ENCODE peak calls at places on chromosomes 11 and 22, in seven cellular contexts. One of them, this sample, is unnamed. For H3K4me1, the result is how much of the 10 kb centered on the place peaks cover.

GRCh38 chr11:37509471-37509870 is 911.4 kb upstream of the RAG2 start:
- DNase-seq in effector memory CD4-positive, alpha-beta T cell: no peak
- DNase-seq in H9: no peak
- DNase-seq in K562: no peak
- DNase-seq in trophoblast cell: no peak
- DNase-seq in neural progenitor cell: no peak
- DNase-seq in right lobe of liver: no peak
- DNase-seq in this sample: no peak

GRCh38 chr11:128705124-128705920 is 11.4 kb downstream of the FLI1 start:
- DNase-seq in right lobe of liver: no peak
- DNase-seq in neural progenitor cell: no peak
- DNase-seq in trophoblast cell: no peak
- DNase-seq in K562: no peak
- DNase-seq in H9: no peak
- DNase-seq in effector memory CD4-positive, alpha-beta T cell: no peak
- DNase-seq in this sample: no peak

GRCh38 chr11:23594755-23595154 is 734.5 kb upstream of the CCDC179 start:
- DNase-seq in trophoblast cell: no peak
- DNase-seq in H9: no peak
- DNase-seq in K562: no peak
- DNase-seq in effector memory CD4-positive, alpha-beta T cell: no peak
- DNase-seq in right lobe of liver: no peak
- DNase-seq in neural progenitor cell: no peak
- DNase-seq in this sample: no peak

GRCh38 chr22:18071968-18072310 is 5.9 kb upstream of the PEX26 start:
- DNase-seq in trophoblast cell: no peak
- DNase-seq in neural progenitor cell: no peak
- DNase-seq in right lobe of liver: peak
- DNase-seq in effector memory CD4-positive, alpha-beta T cell: no peak
- DNase-seq in H9: no peak
- DNase-seq in K562: no peak
- DNase-seq in this sample: no peak

GRCh38 chr11:33949201-33949913 is 57.5 kb upstream of the LMO2 start:
- DNase-seq in effector memory CD4-positive, alpha-beta T cell: no peak
- DNase-seq in right lobe of liver: no peak
- DNase-seq in neural progenitor cell: no peak
- DNase-seq in trophoblast cell: no peak
- DNase-seq in H9: no peak
- DNase-seq in K562: no peak
- DNase-seq in this sample: no peak

GRCh38 chr11:45181595-45182550 is 35.4 kb downstream of the PRDM11 start:
- DNase-seq in neural progenitor cell: peak
- DNase-seq in effector memory CD4-positive, alpha-beta T cell: no peak
- DNase-seq in K562: no peak
- DNase-seq in H9: no peak
- DNase-seq in trophoblast cell: no peak
- DNase-seq in right lobe of liver: no peak
- DNase-seq in this sample: no peak

GRCh38 chr11:64285885-64286800 is 495 bp downstream of the GPR137 start:
- DNase-seq in neural progenitor cell: peak
- DNase-seq in trophoblast cell: no peak
- DNase-seq in K562: no peak
- DNase-seq in H9: no peak
- DNase-seq in right lobe of liver: peak
- DNase-seq in effector memory CD4-positive, alpha-beta T cell: no peak
- DNase-seq in this sample: peak

GRCh38 chr22:21020802-21021429 is 6.0 kb downstream of the P2RX6 start:
- DNase-seq in K562: peak
- DNase-seq in effector memory CD4-positive, alpha-beta T cell: no peak
- DNase-seq in H9: peak
- DNase-seq in trophoblast cell: peak
- DNase-seq in right lobe of liver: no peak
- DNase-seq in neural progenitor cell: peak
- DNase-seq in this sample: no peak

GRCh38 chr11:86610559-86611341 is 61.7 kb downstream of the ME3 start:
- DNase-seq in right lobe of liver: no peak
- DNase-seq in K562: no peak
- DNase-seq in effector memory CD4-positive, alpha-beta T cell: no peak
- DNase-seq in trophoblast cell: no peak
- DNase-seq in H9: peak
- DNase-seq in neural progenitor cell: peak
- DNase-seq in this sample: no peak

GRCh38 chr11:110777765-110778164 is 65.5 kb upstream of the ARHGAP20 start:
- DNase-seq in effector memory CD4-positive, alpha-beta T cell: no peak
- DNase-seq in right lobe of liver: no peak
- DNase-seq in neural progenitor cell: no peak
- DNase-seq in H9: no peak
- DNase-seq in trophoblast cell: no peak
- DNase-seq in K562: no peak
- DNase-seq in this sample: no peak

GRCh38 chr11:34601609-34602008 is 19.3 kb upstream of the EHF start:
- DNase-seq in trophoblast cell: no peak
- DNase-seq in right lobe of liver: no peak
- DNase-seq in K562: no peak
- DNase-seq in neural progenitor cell: no peak
- DNase-seq in H9: no peak
- DNase-seq in effector memory CD4-positive, alpha-beta T cell: no peak
- DNase-seq in this sample: no peak

GRCh38 chr11:126414615-126415014 is 59.1 kb downstream of the ST3GAL4 start:
- DNase-seq in H9: no peak
- DNase-seq in K562: no peak
- DNase-seq in neural progenitor cell: no peak
- DNase-seq in effector memory CD4-positive, alpha-beta T cell: no peak
- DNase-seq in trophoblast cell: no peak
- DNase-seq in right lobe of liver: no peak
- DNase-seq in this sample: no peak

GRCh38 chr22:34833982-34834510 is 231.9 kb upstream of the ISX start:
- DNase-seq in H9: no peak
- DNase-seq in effector memory CD4-positive, alpha-beta T cell: no peak
- DNase-seq in trophoblast cell: no peak
- DNase-seq in neural progenitor cell: peak
- DNase-seq in right lobe of liver: no peak
- DNase-seq in K562: no peak
- DNase-seq in this sample: no peak

GRCh38 chr11:16925495-16926065 is 88.6 kb downstream of the PLEKHA7 start:
- DNase-seq in K562: no peak
- DNase-seq in trophoblast cell: peak
- DNase-seq in H9: peak
- DNase-seq in right lobe of liver: peak
- DNase-seq in neural progenitor cell: peak
- DNase-seq in effector memory CD4-positive, alpha-beta T cell: no peak
- DNase-seq in this sample: peak

GRCh38 chr11:61922539-61922938 is 5.2 kb upstream of the RAB3IL1 start:
- DNase-seq in effector memory CD4-positive, alpha-beta T cell: no peak
- DNase-seq in H9: no peak
- DNase-seq in right lobe of liver: peak
- DNase-seq in neural progenitor cell: no peak
- DNase-seq in trophoblast cell: no peak
- DNase-seq in K562: peak
- DNase-seq in this sample: no peak

GRCh38 chr11:40281055-40281580 is 1178.3 kb downstream of the LRRC4C start:
- DNase-seq in H9: no peak
- DNase-seq in right lobe of liver: no peak
- DNase-seq in effector memory CD4-positive, alpha-beta T cell: no peak
- DNase-seq in trophoblast cell: no peak
- DNase-seq in neural progenitor cell: no peak
- DNase-seq in K562: no peak
- DNase-seq in this sample: no peak

DNA sequence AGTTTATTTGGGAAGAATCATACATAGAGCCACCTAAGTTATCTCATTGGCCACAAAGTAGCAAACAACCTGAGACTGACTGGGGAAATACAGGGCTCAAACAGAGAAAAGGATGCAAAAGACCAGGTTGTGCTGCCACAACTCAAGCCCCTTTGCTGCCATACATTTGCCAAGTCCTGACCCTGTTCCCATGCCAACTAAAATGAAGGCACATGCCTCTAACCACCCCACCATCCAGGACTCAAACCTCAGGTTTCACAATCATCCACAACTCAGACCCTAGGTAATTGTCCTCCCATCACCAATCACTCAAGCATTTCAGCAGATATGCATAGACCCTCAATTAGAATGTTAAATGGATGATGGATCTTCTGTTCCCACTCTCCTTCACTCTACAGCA is 1.4 kb upstream of the MS4A1 start:
- DNase-seq in trophoblast cell: no peak
- DNase-seq in right lobe of liver: no peak
- DNase-seq in K562: no peak
- DNase-seq in neural progenitor cell: no peak
- DNase-seq in effector memory CD4-positive, alpha-beta T cell: no peak
- DNase-seq in H9: no peak
- DNase-seq in this sample: no peak
- H3K27ac ChIP-seq in trophoblast cell: no peak
- H3K27ac ChIP-seq in right lobe of liver: no peak
- H3K27ac ChIP-seq in K562: no peak
- H3K27ac ChIP-seq in neural progenitor cell: no peak
- H3K27ac ChIP-seq in effector memory CD4-positive, alpha-beta T cell: no peak
- H3K27ac ChIP-seq in H9: no peak
- H3K27ac ChIP-seq in this sample: no peak

DNA sequence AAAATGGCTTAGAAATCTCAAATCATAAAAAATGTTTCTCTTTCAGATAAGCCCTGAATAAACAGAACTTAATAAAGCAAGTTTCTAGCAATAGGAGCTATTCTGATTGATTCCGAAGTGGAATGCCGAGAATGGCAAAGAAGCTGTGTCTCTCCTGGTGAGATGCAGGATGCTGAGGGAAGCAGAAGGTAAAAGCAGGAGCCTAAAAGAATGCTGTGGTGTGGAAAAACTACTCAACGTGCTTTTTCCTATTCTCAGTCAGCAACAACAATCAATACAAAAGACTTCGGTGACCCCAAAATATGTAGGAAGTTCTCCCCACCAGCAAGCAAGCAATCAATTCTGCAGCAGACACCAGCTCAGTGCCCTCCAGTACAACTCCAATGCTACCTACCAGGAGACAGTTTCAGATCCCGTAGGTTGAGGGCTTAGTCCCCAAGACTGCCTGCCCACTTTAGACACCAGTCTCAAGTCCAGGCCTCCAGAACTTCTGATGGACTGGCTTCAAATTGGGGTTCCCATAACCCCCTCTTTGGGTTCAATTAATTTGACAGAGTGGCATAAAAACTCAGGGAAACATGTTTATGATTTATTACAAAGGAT is 6.6 kb downstream of the CTSC start:
- DNase-seq in effector memory CD4-positive, alpha-beta T cell: no peak
- DNase-seq in trophoblast cell: peak
- DNase-seq in neural progenitor cell: no peak
- DNase-seq in right lobe of liver: no peak
- DNase-seq in H9: no peak
- DNase-seq in K562: no peak
- DNase-seq in this sample: no peak
- H3K4me1 ChIP-seq in effector memory CD4-positive, alpha-beta T cell: under half
- H3K4me1 ChIP-seq in trophoblast cell: under half
- H3K4me1 ChIP-seq in neural progenitor cell: under half
- H3K4me1 ChIP-seq in right lobe of liver: under half
- H3K4me1 ChIP-seq in H9: under half
- H3K4me1 ChIP-seq in K562: under half
- H3K4me1 ChIP-seq in this sample: under half

DNA sequence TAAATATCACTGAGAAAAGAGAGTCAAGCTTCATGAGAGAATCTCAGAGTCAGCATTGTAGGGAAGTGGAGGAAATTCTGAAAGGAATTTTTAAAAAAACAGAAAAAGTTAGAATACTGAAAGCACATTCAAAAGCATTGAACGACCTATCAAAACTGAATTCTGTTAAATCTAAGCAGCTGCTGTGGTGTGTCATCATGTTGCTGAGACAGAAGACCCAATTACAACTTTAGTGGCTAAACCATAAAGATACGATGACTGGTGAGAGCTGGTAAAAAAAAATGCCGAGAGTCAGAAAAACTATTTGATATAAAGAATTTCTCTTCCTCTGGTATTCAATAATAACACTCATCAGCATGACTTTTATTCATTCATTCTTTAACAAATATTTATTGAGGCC is 220.8 kb downstream of the DLG2 start:
- DNase-seq in right lobe of liver: no peak
- DNase-seq in K562: no peak
- DNase-seq in H9: no peak
- DNase-seq in neural progenitor cell: no peak
- DNase-seq in effector memory CD4-positive, alpha-beta T cell: no peak
- DNase-seq in trophoblast cell: peak
- DNase-seq in this sample: no peak
- H3K27ac ChIP-seq in right lobe of liver: no peak
- H3K27ac ChIP-seq in K562: no peak
- H3K27ac ChIP-seq in H9: no peak
- H3K27ac ChIP-seq in neural progenitor cell: no peak
- H3K27ac ChIP-seq in effector memory CD4-positive, alpha-beta T cell: no peak
- H3K27ac ChIP-seq in trophoblast cell: no peak
- H3K27ac ChIP-seq in this sample: no peak

GRCh38 chr22:23233084-23233501 is 52.8 kb downstream of the BCR start:
- DNase-seq in K562: peak
- DNase-seq in H9: peak
- DNase-seq in effector memory CD4-positive, alpha-beta T cell: no peak
- DNase-seq in trophoblast cell: no peak
- DNase-seq in neural progenitor cell: no peak
- DNase-seq in right lobe of liver: no peak
- DNase-seq in this sample: no peak

GRCh38 chr22:23236026-23236425 is 55.7 kb downstream of the BCR start:
- DNase-seq in right lobe of liver: no peak
- DNase-seq in neural progenitor cell: no peak
- DNase-seq in trophoblast cell: no peak
- DNase-seq in effector memory CD4-positive, alpha-beta T cell: no peak
- DNase-seq in K562: peak
- DNase-seq in H9: no peak
- DNase-seq in this sample: no peak

GRCh38 chr22:23233746-23234408 is 53.6 kb downstream of the BCR start:
- DNase-seq in H9: no peak
- DNase-seq in neural progenitor cell: no peak
- DNase-seq in effector memory CD4-positive, alpha-beta T cell: no peak
- DNase-seq in right lobe of liver: no peak
- DNase-seq in K562: peak
- DNase-seq in trophoblast cell: no peak
- DNase-seq in this sample: no peak

GRCh38 chr22:23235425-23235824 is 55.1 kb downstream of the BCR start:
- DNase-seq in neural progenitor cell: no peak
- DNase-seq in right lobe of liver: no peak
- DNase-seq in effector memory CD4-positive, alpha-beta T cell: no peak
- DNase-seq in K562: peak
- DNase-seq in H9: no peak
- DNase-seq in trophoblast cell: no peak
- DNase-seq in this sample: no peak

DNA sequence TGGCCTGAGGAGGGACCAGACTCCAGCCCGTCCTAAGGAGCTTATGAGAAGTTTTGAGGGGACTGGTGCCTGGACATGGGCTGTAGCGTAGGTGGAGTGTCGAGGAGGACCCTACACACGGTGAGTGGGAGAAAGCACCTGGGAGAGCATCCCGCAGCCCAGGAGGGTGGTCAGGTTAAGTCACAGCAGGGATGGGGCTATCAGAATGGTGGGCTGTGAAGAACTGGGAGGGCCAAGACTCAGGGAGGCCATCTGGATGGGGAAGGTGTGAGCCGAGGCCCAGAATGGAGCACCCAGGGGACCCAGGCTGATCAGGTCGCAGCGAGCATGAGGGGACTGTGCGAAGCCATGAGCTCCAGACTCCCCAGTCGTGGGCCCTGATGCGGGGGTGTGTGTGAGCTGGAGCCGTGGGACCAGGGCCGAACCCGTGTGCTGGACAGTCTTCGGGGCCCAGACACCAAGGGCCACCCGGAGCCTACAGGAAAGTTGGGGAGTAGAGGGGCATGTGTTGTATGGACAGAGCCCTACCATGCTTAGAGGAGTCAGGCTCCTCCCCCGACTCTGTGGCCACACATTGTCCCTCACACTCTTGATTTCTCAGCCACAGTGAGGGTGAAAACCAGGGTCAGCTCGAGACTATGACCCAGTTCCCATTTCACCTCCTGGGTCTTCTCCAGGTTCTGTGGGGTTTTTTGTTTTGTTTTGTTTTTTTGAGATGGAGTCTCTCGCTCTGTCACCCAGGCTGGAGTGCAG is 54.3 kb downstream of the BCR start:
- DNase-seq in effector memory CD4-positive, alpha-beta T cell: no peak
- DNase-seq in neural progenitor cell: no peak
- DNase-seq in trophoblast cell: no peak
- DNase-seq in H9: no peak
- DNase-seq in K562: peak
- DNase-seq in right lobe of liver: no peak
- DNase-seq in this sample: no peak
- H3K4me1 ChIP-seq in effector memory CD4-positive, alpha-beta T cell: under half
- H3K4me1 ChIP-seq in neural progenitor cell: half or more
- H3K4me1 ChIP-seq in trophoblast cell: under half
- H3K4me1 ChIP-seq in H9: under half
- H3K4me1 ChIP-seq in K562: under half
- H3K4me1 ChIP-seq in right lobe of liver: under half
- H3K4me1 ChIP-seq in this sample: under half

This sample was measured in PC-9.